ENCODE peak calls at places on chromosome 3, in ten cellular contexts. D is breast epithelium; E is prostate gland; S is CD8-positive, alpha-beta memory T cell; J is Peyer's patch; T is sigmoid colon; R is activated CD4-positive, CD25-positive, alpha-beta regulatory T cell treated with anti-CD3 and anti-CD28 coated beads, Interleukin-2, amount 50 U/mL, for 16 hours; V is D341Med; G is upper lobe of right lung; K is ureter. Q is an unnamed sample.

GRCh38 chr3:109177888-109178287 is 41.4 kb downstream of the C3orf85 start:
- DNase-seq in D (no peak), E (no peak), S (no peak), J (no peak), T (no peak), R (no peak), V (no peak), G (no peak), K (no peak), Q (no peak)

GRCh38 chr3:127448161-127448561 is 142.4 kb downstream of the TPRA1 start:
- DNase-seq in D (peak; percentile 36), E (no peak), S (no peak), J (peak; percentile 22), T (peak; percentile 13), R (no peak), V (no peak), G (peak; percentile 48), K (no peak), Q (no peak)

GRCh38 chr3:70631716-70632307 is 319.4 kb upstream of the MDFIC2 start:
- DNase-seq in D (no peak), E (peak; percentile 35), S (no peak), J (no peak), T (no peak), R (no peak), V (no peak), G (no peak), K (no peak), Q (no peak)

GRCh38 chr3:17013050-17013449 is 128.3 kb downstream of the PLCL2 start:
- DNase-seq in D (no peak), E (no peak), S (no peak), J (no peak), T (no peak), R (no peak), V (no peak), G (no peak), K (no peak), Q (no peak)

GRCh38 chr3:143897558-143898305 is 49.5 kb upstream of the SLC9A9 start:
- DNase-seq in D (no peak), E (no peak), S (no peak), J (no peak), T (no peak), R (no peak), V (no peak), G (no peak), K (no peak), Q (no peak)

GRCh38 chr3:124033360-124034015 is 41.6 kb upstream of the ROPN1 start:
- DNase-seq in D (no peak), E (no peak), S (no peak), J (no peak), T (peak; percentile 62), R (no peak), V (no peak), G (peak; percentile 66), K (no peak), Q (peak; percentile 76)

GRCh38 chr3:110577856-110578255 is 493.8 kb upstream of the NECTIN3 start:
- DNase-seq in D (no peak), E (no peak), S (no peak), J (no peak), T (no peak), R (no peak), V (no peak), G (no peak), K (no peak), Q (no peak)

GRCh38 chr3:66480666-66481065 is 20.2 kb downstream of the LRIG1 start:
- DNase-seq in D (no peak), E (no peak), S (peak; percentile 52), J (no peak), T (no peak), R (no peak), V (no peak), G (no peak), K (no peak), Q (no peak)

GRCh38 chr3:37823189-37823588 is 38.5 kb upstream of the CTDSPL start:
- DNase-seq in D (no peak), E (no peak), S (no peak), J (no peak), T (no peak), R (no peak), V (no peak), G (no peak), K (no peak), Q (no peak)

GRCh38 chr3:16147226-16147625 is 27.3 kb upstream of the GALNT15 start:
- DNase-seq in D (no peak), E (no peak), S (no peak), J (no peak), T (no peak), R (no peak), V (no peak), G (no peak), K (no peak), Q (no peak)

GRCh38 chr3:118942195-118942594 is 92.5 kb downstream of the IGSF11 start:
- DNase-seq in D (no peak), E (no peak), S (no peak), J (no peak), T (no peak), R (no peak), V (no peak), G (no peak), K (no peak), Q (no peak)

GRCh38 chr3:85161544-85161943 is 202.8 kb downstream of the CADM2 start:
- DNase-seq in D (no peak), E (no peak), S (no peak), J (no peak), T (no peak), R (no peak), V (no peak), G (no peak), K (no peak), Q (no peak)

GRCh38 chr3:113079532-113079931 is 88.7 kb downstream of the GTPBP8 start:
- DNase-seq in D (no peak), E (no peak), S (no peak), J (no peak), T (no peak), R (no peak), V (no peak), G (no peak), K (no peak), Q (no peak)

GRCh38 chr3:114441386-114441785 is 147.6 kb downstream of the TIGIT start:
- DNase-seq in D (no peak), E (no peak), S (no peak), J (no peak), T (no peak), R (no peak), V (no peak), G (no peak), K (no peak), Q (no peak)

GRCh38 chr3:175075269-175075668 is 216.1 kb downstream of the NAALADL2 start:
- DNase-seq in D (no peak), E (no peak), S (no peak), J (no peak), T (no peak), R (no peak), V (no peak), G (no peak), K (no peak), Q (no peak)

GRCh38 chr3:105806361-105806760 is 62.5 kb downstream of the CBLB start:
- DNase-seq in D (no peak), E (no peak), S (peak; percentile 66), J (no peak), T (no peak), R (no peak), V (no peak), G (no peak), K (no peak), Q (no peak)

GRCh38 chr3:48412375-48413001 is 17.4 kb downstream of the PLXNB1 start:
- DNase-seq in D (no peak), E (no peak), S (no peak), J (no peak), T (peak; percentile 60), R (no peak), V (no peak), G (peak; percentile 62), K (no peak), Q (no peak)

GRCh38 chr3:79016587-79017380 is 751.0 kb downstream of the ROBO1 start:
- DNase-seq in D (no peak), E (no peak), S (no peak), J (no peak), T (no peak), R (no peak), V (no peak), G (no peak), K (no peak), Q (no peak)

GRCh38 chr3:120599211-120599610 is 3.1 kb downstream of the NDUFB4 start:
- DNase-seq in D (no peak), E (no peak), S (no peak), J (no peak), T (no peak), R (no peak), V (no peak), G (no peak), K (no peak), Q (no peak)

Q was measured in coronary artery.